ENCODE peak calls at places on chromosomes 16 and 17, in four cellular contexts. L, P, R and X are unnamed samples.

GRCh38 chr17:76546556-76547182 is 6.8 kb downstream of the PRCD start:
- DNase-seq in P (no peak), L (no peak), R (peak; percentile 62), X (no peak)

GRCh38 chr16:11193494-11193893 is 62.5 kb downstream of the SOCS1 start:
- DNase-seq in L (no peak), P (no peak), R (no peak), X (no peak)

GRCh38 chr17:74328487-74328886 is 2.5 kb downstream of the KIF19 start:
- DNase-seq in P (no peak), L (no peak), R (no peak), X (no peak)

GRCh38 chr16:68396481-68396880 is 51.8 kb downstream of the SMPD3 start:
- DNase-seq in L (no peak), R (peak; percentile 64), P (no peak), X (peak; percentile 39)

GRCh38 chr16:17367932-17368331 is 102.8 kb downstream of the XYLT1 start:
- DNase-seq in P (peak; percentile 78), L (no peak), R (no peak), X (no peak)

GRCh38 chr17:50359998-50360461 is 13.0 kb downstream of the MRPL27 start:
- DNase-seq in R (no peak), L (no peak), P (peak; percentile 61), X (peak; percentile 60)

GRCh38 chr17:36600936-36601302 is 464 bp upstream of the MRM1 start:
- DNase-seq in P (no peak), R (no peak), L (no peak), X (no peak)

GRCh38 chr17:2994441-2994840 is 69.0 kb downstream of the OR1D5 start:
- DNase-seq in L (no peak), R (no peak), P (peak; percentile 51), X (peak; percentile 13)

GRCh38 chr16:1972490-1972877 is 631 bp downstream of the TBL3 start:
- DNase-seq in L (no peak), R (no peak), P (no peak), X (peak; percentile 77)

GRCh38 chr16:27177031-27177774 is 26.1 kb upstream of the KDM8 start:
- DNase-seq in L (no peak), P (no peak), R (no peak), X (no peak)

GRCh38 chr17:4497101-4497824 is 1.4 kb upstream of the SPNS2 start:
- DNase-seq in R (no peak), P (no peak), L (peak; percentile 21), X (no peak)
- TF ChIP-seq POLR2A in R (no peak), P (no peak), L (no peak), X (no peak)

GRCh38 chr17:45016237-45016636 is 35.2 kb downstream of the DCAKD start:
- DNase-seq in R (no peak), P (no peak), L (no peak), X (no peak)
- TF ChIP-seq EP300 in R (no peak), P (no peak), L (no peak), X (no peak)

GRCh38 chr16:53893731-53894435 is 189.9 kb downstream of the FTO start:
- DNase-seq in R (no peak), L (no peak), P (no peak), X (peak; percentile 53)
- TF ChIP-seq POLR2AphosphoS5 in R (no peak), L (no peak), P (no peak), X (no peak)

DNA sequence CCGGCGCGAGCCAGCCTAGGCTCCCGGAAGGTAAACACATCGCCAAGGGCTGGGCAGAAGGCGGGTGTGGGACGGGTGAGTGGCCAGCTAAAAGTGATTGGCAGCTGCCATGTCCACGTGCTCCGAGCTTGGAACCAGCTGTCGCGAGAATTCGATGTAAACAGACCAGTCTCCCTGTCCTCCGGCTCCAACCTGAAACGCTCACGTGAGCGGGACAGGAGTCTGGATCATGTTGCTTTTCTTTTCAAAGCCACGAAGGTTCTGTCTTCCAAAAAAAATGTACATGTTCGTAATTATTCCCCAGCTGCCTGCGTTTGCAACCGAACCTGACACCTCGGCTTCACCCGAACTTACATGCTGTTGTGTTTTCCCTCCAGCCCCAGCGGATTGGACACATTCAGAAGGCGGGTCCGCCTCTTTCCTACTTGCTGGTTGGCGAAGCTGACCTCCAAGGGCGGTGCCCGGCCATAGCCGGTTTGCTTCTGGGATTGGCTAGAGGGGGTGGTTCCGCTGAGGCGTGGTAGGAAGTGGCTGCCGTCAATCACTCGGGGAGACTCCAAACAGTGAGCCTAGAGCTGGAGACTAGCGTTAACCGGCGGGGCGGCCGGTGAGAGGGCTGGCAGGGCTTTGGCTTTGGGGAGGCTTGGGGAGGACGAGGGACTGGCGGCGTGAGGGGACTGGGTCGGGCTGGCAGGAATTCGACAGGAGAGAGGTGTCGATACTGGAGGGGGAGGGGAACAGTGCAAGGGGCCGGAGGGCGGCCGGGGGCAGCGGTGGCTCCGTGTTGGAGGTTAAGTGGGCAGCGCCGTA is at the start of gene BCAS3:
- DNase-seq in L (peak; percentile 97), R (peak; percentile 97), P (peak; percentile 99), X (peak; percentile 91)
- TF ChIP-seq POLR2A in L (peak; percentile 90), R (peak; percentile 86), P (peak; percentile 63), X (peak; percentile 87)

GRCh38 chr16:72990003-72990521 is 57.9 kb downstream of the ZFHX3 start:
- DNase-seq in R (peak; percentile 61), L (no peak), P (peak; percentile 95), X (peak; percentile 80)
- TF ChIP-seq EP300 in R (peak; percentile 85), L (no peak), P (peak; percentile 78), X (no peak)

GRCh38 chr17:38358586-38359513 is 7.2 kb downstream of the SOCS7 start:
- DNase-seq in R (no peak), P (no peak), L (no peak), X (no peak)

GRCh38 chr17:38355256-38355655 is 3.6 kb downstream of the SOCS7 start:
- DNase-seq in R (no peak), L (no peak), P (no peak), X (no peak)

GRCh38 chr17:38354466-38354865 is 2.8 kb downstream of the SOCS7 start:
- DNase-seq in L (no peak), P (no peak), R (no peak), X (no peak)

GRCh38 chr17:38353668-38354067 is 2.0 kb downstream of the SOCS7 start:
- DNase-seq in L (no peak), R (no peak), P (no peak), X (no peak)

GRCh38 chr17:38357488-38358123 is 6.0 kb downstream of the SOCS7 start:
- DNase-seq in R (no peak), P (peak; percentile 71), L (no peak), X (no peak)
- TF ChIP-seq POLR2AphosphoS5 in R (no peak), P (peak; percentile 10), L (no peak), X (no peak)

GRCh38 chr16:65125871-65126270 is 4.0 kb upstream of the CDH11 start:
- DNase-seq in L (no peak), R (no peak), P (no peak), X (no peak)
- TF ChIP-seq POLR2A in L (no peak), R (no peak), P (no peak), X (no peak)